ENCODE peak calls at places on chromosomes 11 and 22, in six cellular contexts. A is tibial nerve, U is GM23338, L is sigmoid colon, Y is endodermal cell, K is IMR-90. X is an unnamed sample.
A peak's percentile ranks its signal among the peaks of the same experiment; 100 is the strongest.

GRCh38 chr11:113014731-113015455 is 53.7 kb downstream of the NCAM1 start:
- DNase-seq in A (no peak), U (peak; percentile 5), L (peak; percentile 89), Y (peak; percentile 51), K (no peak), X (peak; percentile 34)

GRCh38 chr11:74185695-74186094 is 14.6 kb downstream of the PPME1 start:
- DNase-seq in A (no peak), U (no peak), L (no peak), Y (no peak), K (peak; percentile 83), X (no peak)

GRCh38 chr11:116267146-116267545 is 505.6 kb downstream of the BUD13 start:
- DNase-seq in A (no peak), U (no peak), L (no peak), Y (no peak), K (no peak), X (no peak)

GRCh38 chr11:58024601-58025091 is 965 bp downstream of the OR9Q1 start:
- DNase-seq in A (peak; percentile 52), U (no peak), L (no peak), Y (no peak), K (peak; percentile 60), X (peak; percentile 68)

GRCh38 chr22:22881116-22882032 is 6.2 kb upstream of the IGLL5 start:
- DNase-seq in A (no peak), U (no peak), L (no peak), Y (peak; percentile 32), K (no peak), X (no peak)

GRCh38 chr22:31879585-31879984 is 64.8 kb upstream of the YWHAH start:
- DNase-seq in A (no peak), U (no peak), L (no peak), Y (no peak), K (no peak), X (no peak)

GRCh38 chr11:71078482-71078881 is 173.9 kb downstream of the SHANK2 start:
- DNase-seq in A (no peak), U (peak; percentile 51), L (no peak), Y (no peak), K (no peak), X (no peak)

GRCh38 chr22:37330200-37331033 is 48.1 kb downstream of the CYTH4 start:
- DNase-seq in A (no peak), U (peak; percentile 97), L (no peak), Y (peak; percentile 97), K (peak; percentile 90), X (peak; percentile 81)

GRCh38 chr11:117950320-117950719 is 21.1 kb upstream of the TMPRSS13 start:
- DNase-seq in A (no peak), U (no peak), L (no peak), Y (peak; percentile 48), K (no peak), X (no peak)

GRCh38 chr11:77865805-77866204 is 44.9 kb downstream of the AAMDC start:
- DNase-seq in A (no peak), U (no peak), L (no peak), Y (no peak), K (peak; percentile 32), X (no peak)

GRCh38 chr22:30838111-30838510 is 130.5 kb downstream of the MORC2 start:
- DNase-seq in A (no peak), U (no peak), L (no peak), Y (no peak), K (peak; percentile 28), X (no peak)

DNA sequence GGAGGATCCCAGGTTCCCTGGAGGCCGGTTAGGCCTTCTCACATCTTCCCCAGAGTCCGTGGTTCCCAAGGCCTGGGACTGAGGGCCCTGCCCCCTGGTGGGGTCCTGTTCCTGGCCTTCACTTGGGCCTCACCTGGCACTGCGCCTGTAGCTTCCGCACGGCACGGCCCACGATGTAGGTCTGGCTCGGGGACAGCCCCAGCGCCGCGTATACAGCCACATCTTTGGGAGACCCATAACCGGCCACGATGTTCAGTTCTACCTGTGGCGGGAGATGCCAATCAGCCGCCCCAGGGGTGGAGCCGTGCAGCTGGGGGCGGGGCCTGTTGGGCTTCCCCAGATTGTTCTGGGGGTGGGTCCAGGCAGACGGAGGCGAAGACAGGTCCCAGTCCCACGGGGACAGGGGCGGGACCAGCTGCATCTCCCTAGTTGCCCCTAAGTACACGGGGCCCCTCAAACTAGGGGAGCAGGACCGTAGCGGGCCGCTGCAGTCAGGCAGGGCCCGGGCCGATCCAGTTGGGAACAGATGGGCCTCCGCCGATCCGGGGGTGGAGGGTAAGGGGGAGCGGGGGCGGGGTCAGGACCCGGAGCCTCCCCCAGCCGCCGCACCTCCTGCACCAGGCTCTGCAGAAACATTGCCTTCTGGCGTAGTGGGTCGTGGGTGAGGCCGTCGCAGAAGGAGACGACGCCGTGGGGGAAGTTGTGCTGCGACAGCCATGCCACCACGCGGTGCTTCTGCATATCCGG is 10.1 kb downstream of the AIP start:
- DNase-seq in A (no peak), U (peak; percentile 72), L (peak; percentile 65), Y (peak; percentile 80), K (no peak), X (no peak)
- H3K36me3 ChIP-seq in A (peaks cover 20% of the 10 kb centered on the region), U (no peaks in the 10 kb centered on the region), L (peaks cover 5% of the 10 kb centered on the region), Y (peaks cover 11% of the 10 kb centered on the region), K (peaks cover 57% of the 10 kb centered on the region), X (peaks cover 12% of the 10 kb centered on the region)

GRCh38 chr11:20053572-20053971 is 106.7 kb downstream of the DBX1 start:
- DNase-seq in A (no peak), U (no peak), L (no peak), Y (no peak), K (no peak), X (no peak)
- H3K27ac ChIP-seq in A (no peak overlapping the region), U (no peak overlapping the region), L (no peak overlapping the region), Y (no peak overlapping the region), K (no peak overlapping the region), X (no peak overlapping the region)

GRCh38 chr22:20506543-20507252 is 712 bp upstream of the MED15 start:
- DNase-seq in A (no peak), U (no peak), L (no peak), Y (no peak), K (no peak), X (no peak)

GRCh38 chr22:20508815-20509271 is 1.4 kb downstream of the MED15 start:
- DNase-seq in A (no peak), U (no peak), L (no peak), Y (no peak), K (no peak), X (no peak)

GRCh38 chr22:20510811-20511577 is 3.6 kb downstream of the MED15 start:
- DNase-seq in A (no peak), U (no peak), L (no peak), Y (no peak), K (no peak), X (no peak)

GRCh38 chr22:20509344-20510047 is 2.1 kb downstream of the MED15 start:
- DNase-seq in A (peak; percentile 31), U (peak; percentile 41), L (peak; percentile 89), Y (no peak), K (peak; percentile 94), X (peak; percentile 69)

GRCh38 chr22:20507253-20508066 is at the start of gene MED15:
- DNase-seq in A (peak; percentile 84), U (peak; percentile 98), L (peak; percentile 95), Y (peak; percentile 97), K (peak; percentile 89), X (peak; percentile 90)
- H3K36me3 ChIP-seq in A (no peaks in the 10 kb centered on the region), U (no peaks in the 10 kb centered on the region), L (no peaks in the 10 kb centered on the region), Y (peaks cover 4% of the 10 kb centered on the region), K (peaks cover 4% of the 10 kb centered on the region), X (no peaks in the 10 kb centered on the region)

GRCh38 chr11:69166186-69167115 is 10.7 kb downstream of the SMIM38 start:
- DNase-seq in A (no peak), U (peak; percentile 54), L (no peak), Y (peak; percentile 83), K (peak; percentile 93), X (peak; percentile 9)
- H3K27ac ChIP-seq in A (no peak overlapping the region), U (no peak overlapping the region), L (peak overlapping the region; percentile 90), Y (no peak overlapping the region), K (peak overlapping the region; percentile 47), X (no peak overlapping the region)

GRCh38 chr11:72962084-72962483 is 147.9 kb downstream of the ATG16L2 start:
- DNase-seq in A (no peak), U (no peak), L (no peak), Y (no peak), K (peak; percentile 66), X (no peak)
- H3K36me3 ChIP-seq in A (no peaks in the 10 kb centered on the region), U (no peaks in the 10 kb centered on the region), L (no peaks in the 10 kb centered on the region), Y (no peaks in the 10 kb centered on the region), K (no peaks in the 10 kb centered on the region), X (no peaks in the 10 kb centered on the region)

GRCh38 chr22:44743247-44743646 is 9.1 kb upstream of the ARHGAP8 start:
- DNase-seq in A (no peak), U (no peak), L (no peak), Y (no peak), K (no peak), X (no peak)

GRCh38 chr22:44746836-44747519 is 5.4 kb upstream of the ARHGAP8 start:
- DNase-seq in A (no peak), U (peak; percentile 53), L (no peak), Y (peak; percentile 76), K (peak; percentile 69), X (peak; percentile 37)

GRCh38 chr22:44743804-44744211 is 8.6 kb upstream of the ARHGAP8 start:
- DNase-seq in A (no peak), U (no peak), L (no peak), Y (no peak), K (peak; percentile 80), X (no peak)

GRCh38 chr22:44748524-44748923 is 3.9 kb upstream of the ARHGAP8 start:
- DNase-seq in A (no peak), U (no peak), L (no peak), Y (peak; percentile 45), K (no peak), X (no peak)

GRCh38 chr22:44746061-44746789 is 6.2 kb upstream of the ARHGAP8 start:
- DNase-seq in A (no peak), U (no peak), L (no peak), Y (no peak), K (no peak), X (no peak)
- H3K27ac ChIP-seq in A (no peak overlapping the region), U (no peak overlapping the region), L (no peak overlapping the region), Y (no peak overlapping the region), K (no peak overlapping the region), X (peak overlapping the region; percentile 50)

GRCh38 chr22:17880020-17880419 is 105.8 kb upstream of the BID start:
- DNase-seq in A (no peak), U (no peak), L (no peak), Y (no peak), K (no peak), X (no peak)
- H3K36me3 ChIP-seq in A (no peaks in the 10 kb centered on the region), U (no peaks in the 10 kb centered on the region), L (peaks cover 28% of the 10 kb centered on the region), Y (peaks cover 25% of the 10 kb centered on the region), K (peaks cover 26% of the 10 kb centered on the region), X (peaks cover 3% of the 10 kb centered on the region)

DNA sequence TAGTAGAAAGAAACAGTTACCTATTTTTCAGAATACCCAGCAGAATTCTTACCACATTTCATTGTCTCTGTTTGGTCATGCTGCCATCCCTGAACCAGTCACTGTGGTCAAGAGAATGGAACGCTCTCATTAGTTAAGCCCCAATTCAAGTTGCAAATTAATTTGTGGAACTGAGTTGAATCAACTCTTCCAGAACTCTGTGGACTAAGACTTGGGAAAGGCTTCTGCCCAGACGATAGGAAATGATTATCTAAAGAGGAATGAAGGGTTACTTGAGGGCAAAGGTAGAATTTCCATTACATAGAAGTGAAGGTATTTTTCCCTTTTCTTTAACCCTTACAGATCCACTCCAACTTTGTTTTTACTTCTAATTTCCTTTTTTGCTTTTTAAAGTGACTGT is 286.4 kb downstream of the DYNC2H1 start:
- DNase-seq in A (no peak), U (peak; percentile 6), L (no peak), Y (no peak), K (peak; percentile 69), X (no peak)
- H3K27ac ChIP-seq in A (no peak overlapping the region), U (no peak overlapping the region), L (no peak overlapping the region), Y (no peak overlapping the region), K (no peak overlapping the region), X (no peak overlapping the region)

GRCh38 chr22:45788530-45788929 is 116.9 kb downstream of the ATXN10 start:
- DNase-seq in A (no peak), U (no peak), L (no peak), Y (no peak), K (no peak), X (no peak)
- H3K36me3 ChIP-seq in A (no peaks in the 10 kb centered on the region), U (peaks cover 4% of the 10 kb centered on the region), L (no peaks in the 10 kb centered on the region), Y (peaks cover 13% of the 10 kb centered on the region), K (peaks cover 12% of the 10 kb centered on the region), X (no peaks in the 10 kb centered on the region)

X was measured in body of pancreas.